ENCODE peak calls at places on chromosome 14, in four cellular contexts. K is sigmoid colon, V is ovary, T is adrenal gland. O is an unnamed sample.

GRCh38 chr14:68781161-68782021 is 11.5 kb downstream of the ZFP36L1 start:
- DNase-seq in T (no peak), K (peak; percentile 68), V (peak; percentile 58), O (no peak)

GRCh38 chr14:24851837-24852236 is 198.1 kb downstream of the STXBP6 start:
- DNase-seq in T (no peak), K (no peak), V (no peak), O (no peak)

GRCh38 chr14:104252256-104253215 is 114.1 kb downstream of the KIF26A start:
- DNase-seq in T (no peak), V (peak; percentile 17), K (no peak), O (no peak)

GRCh38 chr14:36091096-36091495 is 85.4 kb downstream of the PTCSC3 start:
- DNase-seq in T (no peak), V (no peak), K (no peak), O (peak; percentile 96)

GRCh38 chr14:23061995-23062394 is 4.7 kb upstream of the CDH24 start:
- DNase-seq in K (peak; percentile 87), V (peak; percentile 83), T (peak; percentile 89), O (peak; percentile 90)

GRCh38 chr14:105330491-105330895 is 15.9 kb downstream of the PACS2 start:
- DNase-seq in V (no peak), K (no peak), T (no peak), O (peak; percentile 78)

GRCh38 chr14:105495101-105495989 is 4.3 kb downstream of the TEDC1 start:
- DNase-seq in K (peak; percentile 62), T (no peak), V (no peak), O (no peak)

GRCh38 chr14:30017370-30017993 is 89.8 kb upstream of the PRKD1 start:
- DNase-seq in V (no peak), K (no peak), T (no peak), O (no peak)

GRCh38 chr14:23627961-23628360 is 8.2 kb upstream of the DHRS2 start:
- DNase-seq in T (no peak), V (no peak), K (no peak), O (peak; percentile 4)

GRCh38 chr14:27672047-27672446 is 1074.2 kb upstream of the NOVA1 start:
- DNase-seq in T (no peak), V (no peak), K (no peak), O (no peak)

GRCh38 chr14:35155962-35156361 is 33.6 kb downstream of the PRORP start:
- DNase-seq in V (no peak), T (no peak), K (no peak), O (peak; percentile 15)

GRCh38 chr14:98912655-98913054 is 359.3 kb downstream of the BCL11B start:
- DNase-seq in K (no peak), T (no peak), V (no peak), O (no peak)

GRCh38 chr14:32224731-32225377 is 21.8 kb upstream of the RNU6-8 start:
- DNase-seq in T (peak; percentile 71), V (no peak), K (peak; percentile 71), O (peak; percentile 65)

GRCh38 chr14:75279739-75280447 is 1.3 kb downstream of the FOS start:
- DNase-seq in V (peak; percentile 70), K (peak; percentile 82), T (peak; percentile 52), O (peak; percentile 47)

GRCh38 chr14:36690301-36691020 is 28.8 kb downstream of the PAX9 start:
- DNase-seq in K (no peak), V (no peak), T (no peak), O (no peak)

GRCh38 chr14:99460793-99461192 is 19.9 kb downstream of the SETD3 start:
- DNase-seq in K (no peak), T (no peak), V (no peak), O (no peak)

GRCh38 chr14:57060276-57060956 is 208.3 kb downstream of the EXOC5 start:
- DNase-seq in K (no peak), T (no peak), V (no peak), O (no peak)

GRCh38 chr14:100067481-100067880 is 2.3 kb downstream of the EVL start:
- DNase-seq in T (no peak), K (no peak), V (no peak), O (no peak)

GRCh38 chr14:79299162-79299561 is 912.1 kb downstream of the DIO2 start:
- DNase-seq in K (no peak), V (no peak), T (no peak), O (no peak)

GRCh38 chr14:100025111-100025510 is 40.1 kb upstream of the EVL start:
- DNase-seq in V (no peak), K (no peak), T (peak; percentile 26), O (peak; percentile 29)

GRCh38 chr14:72892103-72892878 is 1.6 kb downstream of the DPF3 start:
- DNase-seq in V (peak; percentile 51), K (no peak), T (no peak), O (no peak)

GRCh38 chr14:75612157-75612556 is 33.7 kb downstream of the FLVCR2 start:
- DNase-seq in T (no peak), V (no peak), K (no peak), O (no peak)

GRCh38 chr14:99598774-99599173 is 5.2 kb downstream of the CCDC85C start:
- DNase-seq in V (no peak), T (no peak), K (no peak), O (no peak)

GRCh38 chr14:104794641-104795467 is 694 bp downstream of the AKT1 start:
- DNase-seq in T (no peak), K (no peak), V (peak; percentile 64), O (peak; percentile 21)

GRCh38 chr14:103138483-103139370 is 15.5 kb downstream of the TNFAIP2 start:
- DNase-seq in T (no peak), K (no peak), V (peak; percentile 58), O (no peak)

GRCh38 chr14:102898298-102898697 is 24.2 kb upstream of the AMN start:
- DNase-seq in T (no peak), K (no peak), V (no peak), O (no peak)

GRCh38 chr14:90805662-90806548 is 10.3 kb downstream of the TTC7B start:
- DNase-seq in V (peak; percentile 57), K (no peak), T (no peak), O (no peak)

GRCh38 chr14:105050551-105050897 is 14.7 kb downstream of the GPR132 start:
- DNase-seq in V (no peak), T (no peak), K (peak; percentile 63), O (peak; percentile 25)

GRCh38 chr14:73818821-73819220 is 32.8 kb upstream of the PTGR2 start:
- DNase-seq in T (no peak), V (no peak), K (no peak), O (no peak)

DNA sequence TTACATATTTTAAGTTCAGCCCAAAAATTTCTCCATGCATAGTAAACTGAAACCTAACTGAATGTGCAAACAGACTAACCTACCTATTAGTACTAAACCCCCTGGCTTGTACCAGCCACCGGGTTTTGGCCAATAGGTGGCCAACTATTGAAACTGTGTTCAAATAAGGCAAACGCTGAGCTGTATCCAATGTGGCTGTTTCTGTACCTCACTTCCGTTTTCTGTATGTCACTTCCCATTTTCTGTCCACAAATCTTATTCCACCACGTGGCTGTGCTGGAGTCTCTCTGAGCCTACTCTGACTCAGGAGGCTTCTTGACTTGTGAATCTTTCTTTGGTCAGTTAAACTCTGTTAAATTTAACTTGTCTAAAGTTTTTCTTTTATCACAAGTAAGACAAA is 6.0 kb upstream of the FBXO34 start:
- DNase-seq in T (no peak), V (no peak), K (no peak), O (no peak)
- TF ChIP-seq CTCF in T (no peak), V (no peak), K (no peak), O (no peak)

GRCh38 chr14:67517083-67517482 is 16.0 kb upstream of the PLEKHH1 start:
- DNase-seq in V (no peak), T (peak; percentile 66), K (peak; percentile 69), O (peak; percentile 17)
- TF ChIP-seq CTCF in V (no peak), T (peak; percentile 3), K (no peak), O (peak; percentile 24)

GRCh38 chr14:59018978-59019377 is 169.5 kb upstream of the DAAM1 start:
- DNase-seq in V (no peak), K (no peak), T (no peak), O (no peak)
- TF ChIP-seq CTCF in V (no peak), K (no peak), T (no peak), O (peak; percentile 35)

GRCh38 chr14:80988192-80988591 is 32.8 kb downstream of the TSHR start:
- DNase-seq in K (no peak), V (no peak), T (no peak), O (no peak)
- TF ChIP-seq CTCF in K (no peak), V (no peak), T (no peak), O (no peak)

DNA sequence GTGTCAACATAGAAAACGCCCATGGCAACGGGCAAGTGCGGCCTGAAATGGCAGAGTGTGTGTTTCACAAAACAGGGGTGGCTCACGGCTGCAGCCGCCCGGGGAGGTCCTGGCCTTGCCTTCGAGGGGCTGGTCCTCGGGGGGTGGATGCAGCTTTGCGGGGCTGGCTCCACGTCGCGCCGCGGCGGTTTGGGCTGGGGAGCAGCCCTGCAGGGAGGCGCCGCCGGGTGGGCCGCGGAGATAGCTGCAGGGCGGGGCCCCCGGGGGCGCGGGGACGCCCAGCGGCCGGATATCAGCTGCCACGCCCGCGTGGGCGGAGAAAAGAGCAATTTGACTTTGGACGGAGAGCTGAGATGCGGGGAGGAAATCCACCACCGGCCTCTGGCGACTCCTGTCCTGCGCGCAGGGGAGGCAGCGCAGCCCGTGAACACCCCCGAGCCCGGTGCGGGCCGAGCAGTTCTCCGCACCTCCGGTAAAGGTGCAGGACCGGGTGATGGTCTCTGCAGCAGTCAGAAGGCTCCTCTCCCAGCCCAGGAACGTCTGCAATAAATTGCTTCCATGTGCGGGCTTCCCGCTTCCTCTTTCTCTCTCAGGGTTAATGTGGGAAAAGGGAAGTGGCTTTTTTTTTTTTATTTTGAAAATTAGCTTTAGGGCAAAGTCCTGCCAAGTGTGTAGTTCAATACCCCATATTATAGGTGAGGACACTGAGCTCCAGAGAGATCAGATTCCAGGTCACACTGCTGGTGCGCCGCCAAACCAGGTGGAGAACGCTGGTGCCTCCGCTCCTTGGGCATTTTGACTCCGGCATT is 110.5 kb downstream of the ARF6 start:
- DNase-seq in V (peak; percentile 82), K (peak; percentile 86), T (peak; percentile 82), O (peak; percentile 69)
- TF ChIP-seq CTCF in V (no peak), K (no peak), T (peak; percentile 30), O (peak; percentile 11)